ENCODE peak calls at places on chromosomes 4 and X, in four cellular contexts. B, S, Q and T are unnamed samples.

GRCh38 chr4:13430834-13431568 is 53.1 kb downstream of the RAB28 start:
- DNase-seq in B (no peak), S (peak), Q (no peak), T (no peak)

GRCh38 chr4:1243451-1244080 is 5.4 kb downstream of the CTBP1 start:
- DNase-seq in B (no peak), S (no peak), Q (peak), T (peak)

GRCh38 chrX:41010188-41010846 is 74.9 kb upstream of the USP9X start:
- DNase-seq in B (peak), S (peak), Q (peak), T (peak)

GRCh38 chrX:48576108-48576507 is 1.8 kb downstream of the RBM3 start:
- DNase-seq in B (no peak), S (no peak), Q (no peak), T (no peak)

GRCh38 chr4:110533940-110534339 is 58.0 kb downstream of the ENPEP start:
- DNase-seq in B (peak), S (peak), Q (no peak), T (no peak)

GRCh38 chr4:44100456-44100855 is 348.2 kb downstream of the KCTD8 start:
- DNase-seq in B (no peak), S (no peak), Q (no peak), T (no peak)

GRCh38 chr4:184860018-184860530 is 34.3 kb upstream of the ACSL1 start:
- DNase-seq in B (no peak), S (no peak), Q (no peak), T (no peak)

GRCh38 chrX:106906361-106906760 is 3.2 kb upstream of the RIPPLY1 start:
- DNase-seq in B (no peak), S (no peak), Q (no peak), T (no peak)

GRCh38 chr4:88616275-88616996 is 24.2 kb downstream of the HERC3 start:
- DNase-seq in B (peak), S (no peak), Q (no peak), T (no peak)

GRCh38 chr4:54064317-54065275 is at the start of gene CHIC2:
- DNase-seq in B (peak), S (peak), Q (peak), T (peak)

GRCh38 chr4:40840255-40840984 is 90.7 kb downstream of the NSUN7 start:
- DNase-seq in B (no peak), S (no peak), Q (no peak), T (no peak)

GRCh38 chr4:6957994-6958393 is 48.4 kb downstream of the TBC1D14 start:
- DNase-seq in B (no peak), S (no peak), Q (no peak), T (peak)

GRCh38 chr4:5125326-5125725 is 74.0 kb downstream of the STK32B start:
- DNase-seq in B (no peak), S (no peak), Q (no peak), T (no peak)

GRCh38 chr4:102076622-102077021 is 268.7 kb downstream of the SLC39A8 start:
- DNase-seq in B (no peak), S (no peak), Q (no peak), T (no peak)

GRCh38 chr4:74682567-74683359 is 111.6 kb downstream of the BTC start:
- DNase-seq in B (peak), S (peak), Q (peak), T (no peak)

GRCh38 chrX:39527045-39527444 is 570.7 kb downstream of the BCOR start:
- DNase-seq in B (peak), S (no peak), Q (no peak), T (no peak)

GRCh38 chr4:81471361-81472248 is at the start of gene RASGEF1B:
- DNase-seq in B (peak), S (peak), Q (peak), T (peak)

GRCh38 chrX:110210417-110211139 is 107.3 kb downstream of the AMMECR1 start:
- DNase-seq in B (peak), S (no peak), Q (no peak), T (no peak)

GRCh38 chr4:109067509-109068205 is 234.8 kb downstream of the COL25A1 start:
- DNase-seq in B (peak), S (no peak), Q (no peak), T (no peak)

GRCh38 chr4:176377705-176378302 is 58.0 kb downstream of the SPCS3 start:
- DNase-seq in B (peak), S (peak), Q (no peak), T (no peak)

GRCh38 chr4:174244441-174244840 is 39.0 kb downstream of the FBXO8 start:
- DNase-seq in B (peak), S (no peak), Q (no peak), T (no peak)

GRCh38 chr4:90951037-90951436 is 823.8 kb downstream of the CCSER1 start:
- DNase-seq in B (peak), S (peak), Q (no peak), T (no peak)

GRCh38 chr4:61950625-61951024 is 750.5 kb downstream of the ADGRL3 start:
- DNase-seq in B (no peak), S (peak), Q (peak), T (no peak)

GRCh38 chr4:141121101-141121500 is 12.2 kb downstream of the RNF150 start:
- DNase-seq in B (no peak), S (peak), Q (no peak), T (no peak)

GRCh38 chr4:52142816-52143215 is 91.7 kb downstream of the SPATA18 start:
- DNase-seq in B (no peak), S (no peak), Q (no peak), T (no peak)

GRCh38 chrX:132031867-132032266 is 8.8 kb downstream of the STK26 start:
- DNase-seq in B (no peak), S (no peak), Q (no peak), T (no peak)

GRCh38 chrX:145881175-145881867 is 63.7 kb downstream of the SLITRK2 start:
- DNase-seq in B (no peak), S (peak), Q (peak), T (no peak)

GRCh38 chr4:75834772-75835154 is 67.5 kb downstream of the PPEF2 start:
- DNase-seq in B (no peak), S (no peak), Q (no peak), T (no peak)

GRCh38 chr4:40200881-40201797 is 4.3 kb downstream of the RHOH start:
- DNase-seq in B (peak), S (no peak), Q (no peak), T (no peak)

GRCh38 chr4:15149842-15150592 is 147.7 kb downstream of the CPEB2 start:
- DNase-seq in B (peak), S (peak), Q (peak), T (peak)

GRCh38 chrX:135572436-135572835 is 52.0 kb downstream of the INTS6L start:
- DNase-seq in B (peak), S (no peak), Q (no peak), T (no peak)

GRCh38 chr4:110501826-110502225 is 25.9 kb downstream of the ENPEP start:
- DNase-seq in B (peak), S (no peak), Q (no peak), T (no peak)

GRCh38 chrX:65987856-65988255 is 52.0 kb downstream of the VSIG4 start:
- DNase-seq in B (no peak), S (no peak), Q (no peak), T (no peak)

GRCh38 chrX:3811331-3812311 is 98.2 kb upstream of the PRKX start:
- DNase-seq in B (peak), S (no peak), Q (no peak), T (no peak)

GRCh38 chr4:111512081-111512774 is 633.0 kb upstream of the FAM241A start:
- DNase-seq in B (peak), S (peak), Q (no peak), T (no peak)

GRCh38 chr4:151408630-151409469 is at the start of gene FHIP1A:
- DNase-seq in B (peak), S (peak), Q (peak), T (peak)

GRCh38 chr4:1684756-1685603 is 867 bp upstream of the FAM53A start:
- DNase-seq in B (no peak), S (no peak), Q (no peak), T (no peak)

DNA sequence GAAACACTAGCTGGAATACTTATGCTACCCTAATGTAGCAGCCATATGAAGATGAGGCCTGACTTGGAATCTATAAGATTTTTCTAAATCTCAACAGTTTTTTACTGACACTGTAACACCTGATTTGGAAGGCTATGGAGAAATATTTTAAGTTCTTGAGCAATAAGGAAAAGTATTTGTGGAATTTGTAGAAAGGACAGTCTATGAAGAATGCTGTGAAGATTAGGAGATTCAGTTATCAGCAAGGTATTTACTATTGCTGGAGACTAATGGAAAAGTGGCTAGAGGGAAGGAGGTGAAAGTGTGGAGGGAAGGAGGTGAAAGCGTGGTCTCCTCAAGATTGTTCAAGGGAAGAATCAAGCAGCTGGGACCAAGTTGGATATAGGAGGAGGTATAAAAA is 190.0 kb upstream of the EMCN start:
- DNase-seq in B (no peak), S (peak), Q (no peak), T (no peak)
- H3K56ac ChIP-seq in B (no peak), S (no peak), Q (no peak), T (no peak)

GRCh38 chr4:38359113-38359512 is 304.9 kb upstream of the KLF3 start:
- DNase-seq in B (no peak), S (no peak), Q (no peak), T (no peak)
- H3K4ac ChIP-seq in B (no peak), S (no peak), Q (no peak), T (no peak)

GRCh38 chrX:9797961-9798360 is 11.7 kb downstream of the SHROOM2 start:
- DNase-seq in B (no peak), S (no peak), Q (no peak), T (no peak)
- H3K56ac ChIP-seq in B (no peak), S (no peak), Q (no peak), T (no peak)

DNA sequence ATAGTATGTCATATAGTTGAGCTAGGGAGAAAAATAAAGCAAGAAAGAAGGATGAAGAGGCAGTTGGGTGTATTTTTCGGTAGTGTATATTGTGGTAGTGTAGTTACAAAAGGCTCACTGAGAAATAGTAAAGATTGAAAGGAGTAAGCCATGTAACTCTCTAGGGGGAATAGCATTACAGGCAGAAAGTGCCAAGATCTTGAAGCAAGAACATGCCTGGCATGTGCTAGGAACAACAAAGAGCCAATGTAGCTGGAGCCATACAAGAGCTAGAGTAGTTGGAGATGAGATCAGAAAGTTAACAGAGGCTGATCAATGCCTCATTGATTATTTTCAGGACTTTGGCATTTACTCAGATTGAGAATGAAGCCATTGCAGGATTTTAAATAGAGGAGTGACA is 3.0 kb downstream of the ABCE1 start:
- DNase-seq in B (no peak), S (no peak), Q (no peak), T (no peak)
- H3K4ac ChIP-seq in B (no peak), S (no peak), Q (no peak), T (no peak)

GRCh38 chr4:83456184-83456501 is 285 bp downstream of the MRPS18C start:
- DNase-seq in B (no peak), S (no peak), Q (no peak), T (no peak)
- H3K56ac ChIP-seq in B (peak), S (peak), Q (no peak), T (peak)

GRCh38 chr4:186698028-186698427 is 25.6 kb downstream of the FAT1 start:
- DNase-seq in B (no peak), S (no peak), Q (no peak), T (no peak)
- H3K4ac ChIP-seq in B (no peak), S (no peak), Q (no peak), T (no peak)